ENCODE peak calls at places on chromosomes 13 and 19, in seven cellular contexts. S is amniotic epithelial cell; I is stimulated activated CD4-positive, alpha-beta T cell treated with anti-CD3 and anti-CD28 coated beads, TNF-alpha, amount 100 ng/mL, for 48 hours; Q is T-helper 1 cell; W is NCI-H1105; D is SK-N-DZ; C is stimulated activated CD8-positive, alpha-beta memory T cell treated with anti-CD3 and anti-CD28 coated beads, Interleukin-15, amount 100 ng/mL, for 24 hours. L is an unnamed sample.

GRCh38 chr19:2984196-2984490 is 6.8 kb downstream of the TLE6 start:
- DNase-seq in S (no peak), Q (no peak), D (no peak), W (no peak), I (no peak), C (no peak), L (no peak)

GRCh38 chr19:47713046-47714021 is at the start of gene EHD2:
- DNase-seq in S (peak), I (no peak), D (no peak), C (peak), W (no peak), Q (no peak), L (no peak)

GRCh38 chr13:24161010-24161775 is 673 bp downstream of the SPATA13 start:
- DNase-seq in D (peak), W (peak), I (peak), Q (peak), S (no peak), C (peak), L (peak)

GRCh38 chr13:38395505-38395803 is 45.8 kb downstream of the UFM1 start:
- DNase-seq in S (peak), D (no peak), C (no peak), I (no peak), Q (no peak), W (no peak), L (peak)

GRCh38 chr19:5063873-5064645 is 95.1 kb downstream of the KDM4B start:
- DNase-seq in D (no peak), W (no peak), I (no peak), C (no peak), S (no peak), Q (no peak), L (no peak)

GRCh38 chr19:5273782-5274181 is 66.8 kb downstream of the PTPRS start:
- DNase-seq in C (no peak), S (no peak), W (no peak), D (no peak), Q (no peak), I (no peak), L (no peak)

GRCh38 chr13:36261011-36261410 is 36.6 kb downstream of the CCDC169 start:
- DNase-seq in S (no peak), W (no peak), C (no peak), Q (no peak), D (no peak), I (no peak), L (no peak)

GRCh38 chr13:97356592-97356991 is 77.4 kb upstream of the RAP2A start:
- DNase-seq in W (no peak), C (no peak), I (no peak), D (no peak), Q (no peak), S (no peak), L (no peak)

GRCh38 chr19:10430505-10431253 is 10.3 kb downstream of the PDE4A start:
- DNase-seq in C (no peak), W (no peak), S (peak), Q (no peak), I (no peak), D (no peak), L (peak)

GRCh38 chr19:11984986-11985385 is 20.1 kb downstream of the ZNF763 start:
- DNase-seq in I (no peak), W (peak), C (no peak), D (peak), Q (no peak), S (no peak), L (no peak)

GRCh38 chr13:95564948-95565347 is 12.4 kb downstream of the CLDN10 start:
- DNase-seq in W (no peak), Q (no peak), D (no peak), S (peak), I (no peak), C (no peak), L (peak)

GRCh38 chr13:23627419-23627818 is 57.2 kb downstream of the TNFRSF19 start:
- DNase-seq in Q (no peak), S (no peak), C (no peak), D (no peak), I (no peak), W (no peak), L (no peak)

GRCh38 chr19:28443361-28443760 is 769.6 kb downstream of the UQCRFS1 start:
- DNase-seq in S (no peak), Q (no peak), W (no peak), I (no peak), D (no peak), C (no peak), L (no peak)

GRCh38 chr13:102999498-102999897 is 66.7 kb downstream of the SLC10A2 start:
- DNase-seq in Q (no peak), D (no peak), S (no peak), C (no peak), W (no peak), I (no peak), L (no peak)

GRCh38 chr19:39680593-39680992 is 23.7 kb upstream of the LGALS14 start:
- DNase-seq in W (no peak), D (no peak), Q (no peak), S (no peak), C (no peak), I (no peak), L (no peak)

GRCh38 chr19:18802354-18802753 is 11.2 kb upstream of the COMP start:
- DNase-seq in C (no peak), I (no peak), Q (no peak), S (no peak), D (no peak), W (no peak), L (no peak)

GRCh38 chr13:26186141-26186870 is 35.8 kb downstream of the RNF6 start:
- DNase-seq in S (peak), I (peak), C (peak), Q (peak), W (peak), D (peak), L (peak)

GRCh38 chr19:50286443-50286842 is 42.7 kb downstream of the KCNC3 start:
- DNase-seq in I (no peak), W (no peak), S (no peak), D (no peak), C (no peak), Q (no peak), L (no peak)

GRCh38 chr13:111398715-111399299 is 78.4 kb downstream of the TEX29 start:
- DNase-seq in C (no peak), S (no peak), Q (no peak), W (no peak), I (no peak), D (no peak), L (no peak)

GRCh38 chr13:21637296-21637695 is 33.3 kb upstream of the MICU2 start:
- DNase-seq in W (peak), S (peak), D (no peak), I (no peak), Q (no peak), C (no peak), L (peak)

GRCh38 chr19:55452381-55453325 is 8.8 kb downstream of the ISOC2 start:
- DNase-seq in S (peak), I (peak), W (peak), D (peak), Q (no peak), C (no peak), L (peak)

GRCh38 chr13:110993788-110994187 is 78.9 kb upstream of the ANKRD10 start:
- DNase-seq in S (no peak), C (no peak), D (no peak), I (no peak), W (no peak), Q (no peak), L (no peak)

GRCh38 chr19:56139847-56140582 is 1.1 kb upstream of the ZNF444 start:
- DNase-seq in C (no peak), Q (no peak), I (no peak), D (no peak), S (peak), W (no peak), L (no peak)

GRCh38 chr19:33859016-33859415 is 62.3 kb downstream of the KCTD15 start:
- DNase-seq in Q (no peak), C (no peak), D (no peak), I (no peak), S (no peak), W (no peak), L (no peak)

GRCh38 chr19:46660008-46660517 is 919 bp downstream of the DACT3 start:
- DNase-seq in I (no peak), D (peak), C (no peak), Q (no peak), W (no peak), S (no peak), L (no peak)

GRCh38 chr13:20188649-20189553 is 3.8 kb downstream of the GJB2 start:
- DNase-seq in I (no peak), C (no peak), W (no peak), Q (no peak), D (peak), S (no peak), L (no peak)

GRCh38 chr19:45511074-45511473 is 3.8 kb downstream of the VASP start:
- DNase-seq in W (no peak), C (no peak), I (no peak), Q (no peak), D (no peak), S (no peak), L (no peak)

GRCh38 chr19:47124937-47125668 is 5.5 kb upstream of the SAE1 start:
- DNase-seq in S (peak), W (peak), I (no peak), Q (no peak), C (no peak), D (peak), L (peak)

GRCh38 chr13:112711528-112712265 is 21.9 kb downstream of the ATP11A start:
- DNase-seq in D (peak), C (no peak), W (no peak), I (no peak), Q (no peak), S (peak), L (peak)

GRCh38 chr13:29758591-29759114 is 91.8 kb downstream of the UBL3 start:
- DNase-seq in Q (no peak), W (no peak), I (peak), D (no peak), C (no peak), S (peak), L (peak)

GRCh38 chr19:444677-445210 is 16.1 kb downstream of the SHC2 start:
- DNase-seq in W (no peak), C (no peak), Q (no peak), I (no peak), D (no peak), S (no peak), L (no peak)